ENCODE peak calls at places on chromosomes 2 and 18, in four cellular contexts. One of them, this sample, is unnamed.

GRCh38 chr2:158478237-158478636 is 21.5 kb downstream of the PKP4 start:
- DNase-seq in prostate gland: no peak
- DNase-seq in CD8-positive, alpha-beta memory T cell: no peak
- DNase-seq in endothelial cell of umbilical vein: no peak
- DNase-seq in this sample: no peak

GRCh38 chr2:190916829-190917228 is 36.2 kb downstream of the GLS start:
- DNase-seq in prostate gland: no peak
- DNase-seq in CD8-positive, alpha-beta memory T cell: no peak
- DNase-seq in endothelial cell of umbilical vein: no peak
- DNase-seq in this sample: no peak

GRCh38 chr2:47272031-47272864 is 117.1 kb upstream of the STPG4 start:
- DNase-seq in prostate gland: peak; percentile 33
- DNase-seq in CD8-positive, alpha-beta memory T cell: peak; percentile 42
- DNase-seq in endothelial cell of umbilical vein: peak; percentile 46
- DNase-seq in this sample: peak; percentile 46

GRCh38 chr2:107992069-107992468 is 5.7 kb downstream of the SLC5A7 start:
- DNase-seq in prostate gland: no peak
- DNase-seq in CD8-positive, alpha-beta memory T cell: no peak
- DNase-seq in endothelial cell of umbilical vein: no peak
- DNase-seq in this sample: no peak

GRCh38 chr2:161077367-161078210 is 82.6 kb upstream of the TANK start:
- DNase-seq in prostate gland: peak; percentile 22
- DNase-seq in CD8-positive, alpha-beta memory T cell: peak; percentile 63
- DNase-seq in endothelial cell of umbilical vein: peak; percentile 99
- DNase-seq in this sample: no peak

GRCh38 chr18:8186413-8186812 is 422.8 kb upstream of the RAB12 start:
- DNase-seq in prostate gland: no peak
- DNase-seq in CD8-positive, alpha-beta memory T cell: no peak
- DNase-seq in endothelial cell of umbilical vein: no peak
- DNase-seq in this sample: no peak

GRCh38 chr2:118689874-118690273 is 157.6 kb downstream of the EN1 start:
- DNase-seq in prostate gland: no peak
- DNase-seq in CD8-positive, alpha-beta memory T cell: no peak
- DNase-seq in endothelial cell of umbilical vein: no peak
- DNase-seq in this sample: no peak

GRCh38 chr2:112055833-112056625 is 960 bp downstream of the TMEM87B start:
- DNase-seq in prostate gland: peak; percentile 63
- DNase-seq in CD8-positive, alpha-beta memory T cell: peak; percentile 11
- DNase-seq in endothelial cell of umbilical vein: peak; percentile 82
- DNase-seq in this sample: peak; percentile 47

GRCh38 chr2:11346129-11346528 is 1.7 kb upstream of the ROCK2 start:
- DNase-seq in prostate gland: no peak
- DNase-seq in CD8-positive, alpha-beta memory T cell: no peak
- DNase-seq in endothelial cell of umbilical vein: no peak
- DNase-seq in this sample: no peak

GRCh38 chr18:12879840-12880531 is 4.1 kb downstream of the PTPN2 start:
- DNase-seq in prostate gland: no peak
- DNase-seq in CD8-positive, alpha-beta memory T cell: no peak
- DNase-seq in endothelial cell of umbilical vein: no peak
- DNase-seq in this sample: no peak

GRCh38 chr2:49832555-49832954 is 678.2 kb upstream of the FSHR start:
- DNase-seq in prostate gland: no peak
- DNase-seq in CD8-positive, alpha-beta memory T cell: no peak
- DNase-seq in endothelial cell of umbilical vein: no peak
- DNase-seq in this sample: no peak

GRCh38 chr2:55047677-55048299 is 2.5 kb downstream of the RTN4 start:
- DNase-seq in prostate gland: peak; percentile 29
- DNase-seq in CD8-positive, alpha-beta memory T cell: no peak
- DNase-seq in endothelial cell of umbilical vein: peak; percentile 61
- DNase-seq in this sample: peak; percentile 54

GRCh38 chr18:64888956-64889355 is 740.1 kb upstream of the LINC00305 start:
- DNase-seq in prostate gland: no peak
- DNase-seq in CD8-positive, alpha-beta memory T cell: no peak
- DNase-seq in endothelial cell of umbilical vein: no peak
- DNase-seq in this sample: no peak

GRCh38 chr2:55618649-55619055 is 1.2 kb upstream of the PPP4R3B start:
- DNase-seq in prostate gland: peak; percentile 40
- DNase-seq in CD8-positive, alpha-beta memory T cell: peak; percentile 34
- DNase-seq in endothelial cell of umbilical vein: peak; percentile 78
- DNase-seq in this sample: peak; percentile 52

GRCh38 chr18:8988262-8988871 is 114.1 kb upstream of the NDUFV2 start:
- DNase-seq in prostate gland: peak; percentile 38
- DNase-seq in CD8-positive, alpha-beta memory T cell: peak; percentile 43
- DNase-seq in endothelial cell of umbilical vein: peak; percentile 62
- DNase-seq in this sample: peak; percentile 5

GRCh38 chr2:101520246-101520645 is 45.3 kb upstream of the RFX8 start:
- DNase-seq in prostate gland: no peak
- DNase-seq in CD8-positive, alpha-beta memory T cell: no peak
- DNase-seq in endothelial cell of umbilical vein: peak; percentile 85
- DNase-seq in this sample: no peak

GRCh38 chr18:79400091-79400590 is 4.4 kb downstream of the NFATC1 start:
- DNase-seq in prostate gland: peak; percentile 74
- DNase-seq in CD8-positive, alpha-beta memory T cell: peak; percentile 42
- DNase-seq in endothelial cell of umbilical vein: no peak
- DNase-seq in this sample: peak; percentile 45

GRCh38 chr2:231714639-231715498 is 6.5 kb downstream of the PTMA start:
- DNase-seq in prostate gland: peak; percentile 57
- DNase-seq in CD8-positive, alpha-beta memory T cell: peak; percentile 66
- DNase-seq in endothelial cell of umbilical vein: peak; percentile 60
- DNase-seq in this sample: peak; percentile 62

GRCh38 chr18:9753863-9754262 is 45.8 kb downstream of the RAB31 start:
- DNase-seq in prostate gland: no peak
- DNase-seq in CD8-positive, alpha-beta memory T cell: no peak
- DNase-seq in endothelial cell of umbilical vein: no peak
- DNase-seq in this sample: no peak

GRCh38 chr18:21316296-21316695 is 74.3 kb downstream of the GREB1L start:
- DNase-seq in prostate gland: no peak
- DNase-seq in CD8-positive, alpha-beta memory T cell: no peak
- DNase-seq in endothelial cell of umbilical vein: no peak
- DNase-seq in this sample: no peak

GRCh38 chr2:41610501-41611242 is 437.1 kb upstream of the PKDCC start:
- DNase-seq in prostate gland: no peak
- DNase-seq in CD8-positive, alpha-beta memory T cell: no peak
- DNase-seq in endothelial cell of umbilical vein: no peak
- DNase-seq in this sample: no peak

GRCh38 chr2:13662055-13662454 is 945.3 kb downstream of the TRIB2 start:
- DNase-seq in prostate gland: no peak
- DNase-seq in CD8-positive, alpha-beta memory T cell: no peak
- DNase-seq in endothelial cell of umbilical vein: no peak
- DNase-seq in this sample: no peak

GRCh38 chr2:190412971-190413370 is 4.8 kb downstream of the MFSD6 start:
- DNase-seq in prostate gland: no peak
- DNase-seq in CD8-positive, alpha-beta memory T cell: no peak
- DNase-seq in endothelial cell of umbilical vein: no peak
- DNase-seq in this sample: no peak

GRCh38 chr2:134819334-134819733 is 19.1 kb upstream of the ACMSD start:
- DNase-seq in prostate gland: no peak
- DNase-seq in CD8-positive, alpha-beta memory T cell: no peak
- DNase-seq in endothelial cell of umbilical vein: peak; percentile 67
- DNase-seq in this sample: no peak

GRCh38 chr2:23687713-23688112 is 239.2 kb downstream of the ATAD2B start:
- DNase-seq in prostate gland: no peak
- DNase-seq in CD8-positive, alpha-beta memory T cell: no peak
- DNase-seq in endothelial cell of umbilical vein: no peak
- DNase-seq in this sample: no peak

GRCh38 chr2:11907178-11907577 is 160.7 kb downstream of the LPIN1 start:
- DNase-seq in prostate gland: no peak
- DNase-seq in CD8-positive, alpha-beta memory T cell: no peak
- DNase-seq in endothelial cell of umbilical vein: no peak
- DNase-seq in this sample: no peak

GRCh38 chr18:31225668-31226067 is 63.0 kb upstream of the DSC1 start:
- DNase-seq in prostate gland: no peak
- DNase-seq in CD8-positive, alpha-beta memory T cell: no peak
- DNase-seq in endothelial cell of umbilical vein: peak; percentile 67
- DNase-seq in this sample: no peak

GRCh38 chr2:80429251-80429650 is 124.7 kb upstream of the LRRTM1 start:
- DNase-seq in prostate gland: no peak
- DNase-seq in CD8-positive, alpha-beta memory T cell: no peak
- DNase-seq in endothelial cell of umbilical vein: no peak
- DNase-seq in this sample: no peak

GRCh38 chr2:56287508-56287907 is 103.7 kb downstream of the CCDC85A start:
- DNase-seq in prostate gland: no peak
- DNase-seq in CD8-positive, alpha-beta memory T cell: no peak
- DNase-seq in endothelial cell of umbilical vein: peak; percentile 15
- DNase-seq in this sample: no peak

GRCh38 chr2:121185111-121185510 is 99.9 kb downstream of the TFCP2L1 start:
- DNase-seq in prostate gland: no peak
- DNase-seq in CD8-positive, alpha-beta memory T cell: no peak
- DNase-seq in endothelial cell of umbilical vein: no peak
- DNase-seq in this sample: no peak

GRCh38 chr2:42169869-42170465 is 814 bp downstream of the EML4 start:
- DNase-seq in prostate gland: no peak
- DNase-seq in CD8-positive, alpha-beta memory T cell: peak; percentile 24
- DNase-seq in endothelial cell of umbilical vein: no peak
- DNase-seq in this sample: no peak

GRCh38 chr2:19059076-19059475 is 299.3 kb downstream of the OSR1 start:
- DNase-seq in prostate gland: peak; percentile 34
- DNase-seq in CD8-positive, alpha-beta memory T cell: no peak
- DNase-seq in endothelial cell of umbilical vein: no peak
- DNase-seq in this sample: no peak

GRCh38 chr2:25173719-25174118 is 5.3 kb upstream of the POMC start:
- DNase-seq in prostate gland: no peak
- DNase-seq in CD8-positive, alpha-beta memory T cell: no peak
- DNase-seq in endothelial cell of umbilical vein: no peak
- DNase-seq in this sample: no peak

GRCh38 chr2:45595724-45596435 is 15.2 kb downstream of the SRBD1 start:
- DNase-seq in prostate gland: no peak
- DNase-seq in CD8-positive, alpha-beta memory T cell: no peak
- DNase-seq in endothelial cell of umbilical vein: peak; percentile 56
- DNase-seq in this sample: no peak

DNA sequence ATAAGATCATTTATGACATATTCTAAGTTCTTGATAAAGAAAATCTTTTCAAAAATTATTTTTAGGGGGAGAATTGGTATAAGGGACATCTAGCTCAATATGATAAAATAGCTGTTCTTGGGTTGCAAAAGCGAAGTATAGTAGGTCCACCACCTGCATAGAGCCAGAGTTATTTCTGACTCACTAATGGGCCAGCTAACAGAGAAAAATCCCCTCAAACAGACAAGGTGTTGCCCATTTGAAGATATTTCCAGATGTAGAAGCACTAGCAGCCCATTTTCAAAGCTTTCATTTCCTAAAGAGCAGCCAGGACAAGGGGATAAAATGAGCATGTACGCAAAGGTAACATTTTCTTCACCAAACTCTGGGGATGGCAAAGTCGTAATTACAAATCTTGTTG is 165.7 kb upstream of the FN1 start:
- DNase-seq in prostate gland: no peak
- DNase-seq in CD8-positive, alpha-beta memory T cell: no peak
- DNase-seq in endothelial cell of umbilical vein: no peak
- DNase-seq in this sample: no peak
- H3K27ac ChIP-seq in prostate gland: no peak overlapping the region
- H3K27ac ChIP-seq in CD8-positive, alpha-beta memory T cell: no peak overlapping the region
- H3K27ac ChIP-seq in endothelial cell of umbilical vein: peak overlapping the region; percentile 85
- H3K27ac ChIP-seq in this sample: no peak overlapping the region

GRCh38 chr2:127670055-127670956 is 5.0 kb downstream of the LIMS2 start:
- DNase-seq in prostate gland: no peak
- DNase-seq in CD8-positive, alpha-beta memory T cell: no peak
- DNase-seq in endothelial cell of umbilical vein: no peak
- DNase-seq in this sample: no peak

GRCh38 chr2:127672341-127673303 is 2.7 kb downstream of the LIMS2 start:
- DNase-seq in prostate gland: no peak
- DNase-seq in CD8-positive, alpha-beta memory T cell: no peak
- DNase-seq in endothelial cell of umbilical vein: no peak
- DNase-seq in this sample: no peak

GRCh38 chr2:127670957-127671290 is 4.4 kb downstream of the LIMS2 start:
- DNase-seq in prostate gland: no peak
- DNase-seq in CD8-positive, alpha-beta memory T cell: no peak
- DNase-seq in endothelial cell of umbilical vein: no peak
- DNase-seq in this sample: no peak

GRCh38 chr2:127673304-127674069 is 1.8 kb downstream of the LIMS2 start:
- DNase-seq in prostate gland: no peak
- DNase-seq in CD8-positive, alpha-beta memory T cell: no peak
- DNase-seq in endothelial cell of umbilical vein: no peak
- DNase-seq in this sample: no peak

DNA sequence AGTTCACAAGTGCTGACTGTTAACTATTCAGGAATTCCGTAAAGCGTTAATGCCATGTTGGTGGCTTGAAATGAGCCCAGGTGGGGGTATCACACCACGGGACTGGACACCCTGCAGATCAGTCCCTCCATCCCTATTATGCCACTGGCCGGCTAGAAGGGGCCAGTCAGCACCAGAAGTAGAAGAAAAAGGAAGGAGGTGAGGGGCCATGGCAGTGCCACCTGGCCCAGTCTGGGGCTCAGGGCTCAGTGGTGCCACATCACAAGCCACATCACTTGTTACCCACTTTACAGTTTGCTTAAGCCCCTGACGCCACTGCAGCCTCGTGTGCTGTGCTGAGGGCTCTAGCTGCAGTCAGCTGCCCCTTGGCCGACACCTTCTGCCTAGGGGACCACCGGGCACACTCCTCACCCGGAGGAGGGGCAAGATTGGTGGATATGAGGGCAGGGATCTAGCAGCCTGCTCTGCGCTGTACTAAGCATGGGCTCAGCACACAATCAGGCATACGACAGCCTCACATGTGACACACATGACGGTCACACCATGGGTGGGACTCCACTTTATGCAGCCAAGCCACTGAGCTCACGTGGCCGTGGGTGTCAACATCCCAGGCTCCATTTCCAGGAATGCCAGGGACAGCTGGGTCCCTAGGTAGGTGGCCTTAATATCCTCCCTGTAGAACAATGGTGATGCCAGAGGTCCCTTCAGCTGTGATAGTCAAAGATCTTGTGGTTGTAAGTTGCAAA is 3.6 kb downstream of the LIMS2 start:
- DNase-seq in prostate gland: no peak
- DNase-seq in CD8-positive, alpha-beta memory T cell: no peak
- DNase-seq in endothelial cell of umbilical vein: no peak
- DNase-seq in this sample: no peak
- H3K27ac ChIP-seq in prostate gland: no peak overlapping the region
- H3K27ac ChIP-seq in CD8-positive, alpha-beta memory T cell: no peak overlapping the region
- H3K27ac ChIP-seq in endothelial cell of umbilical vein: no peak overlapping the region
- H3K27ac ChIP-seq in this sample: no peak overlapping the region

GRCh38 chr2:194382221-194382620 is 1274.8 kb upstream of the SLC39A10 start:
- DNase-seq in prostate gland: no peak
- DNase-seq in CD8-positive, alpha-beta memory T cell: no peak
- DNase-seq in endothelial cell of umbilical vein: no peak
- DNase-seq in this sample: no peak
- H3K27ac ChIP-seq in prostate gland: no peak overlapping the region
- H3K27ac ChIP-seq in CD8-positive, alpha-beta memory T cell: no peak overlapping the region
- H3K27ac ChIP-seq in endothelial cell of umbilical vein: no peak overlapping the region
- H3K27ac ChIP-seq in this sample: no peak overlapping the region

GRCh38 chr18:76885011-76885410 is 62.7 kb downstream of the ZNF236 start:
- DNase-seq in prostate gland: no peak
- DNase-seq in CD8-positive, alpha-beta memory T cell: no peak
- DNase-seq in endothelial cell of umbilical vein: no peak
- DNase-seq in this sample: no peak

GRCh38 chr18:76880026-76880425 is 57.7 kb downstream of the ZNF236 start:
- DNase-seq in prostate gland: no peak
- DNase-seq in CD8-positive, alpha-beta memory T cell: no peak
- DNase-seq in endothelial cell of umbilical vein: no peak
- DNase-seq in this sample: no peak

GRCh38 chr18:76878426-76878825 is 56.1 kb downstream of the ZNF236 start:
- DNase-seq in prostate gland: no peak
- DNase-seq in CD8-positive, alpha-beta memory T cell: no peak
- DNase-seq in endothelial cell of umbilical vein: no peak
- DNase-seq in this sample: no peak

GRCh38 chr18:76886112-76886511 is 63.8 kb downstream of the ZNF236 start:
- DNase-seq in prostate gland: no peak
- DNase-seq in CD8-positive, alpha-beta memory T cell: no peak
- DNase-seq in endothelial cell of umbilical vein: no peak
- DNase-seq in this sample: no peak

GRCh38 chr18:76882186-76882585 is 59.8 kb downstream of the ZNF236 start:
- DNase-seq in prostate gland: no peak
- DNase-seq in CD8-positive, alpha-beta memory T cell: no peak
- DNase-seq in endothelial cell of umbilical vein: no peak
- DNase-seq in this sample: no peak
- H3K27ac ChIP-seq in prostate gland: no peak overlapping the region
- H3K27ac ChIP-seq in CD8-positive, alpha-beta memory T cell: no peak overlapping the region
- H3K27ac ChIP-seq in endothelial cell of umbilical vein: no peak overlapping the region
- H3K27ac ChIP-seq in this sample: no peak overlapping the region